ENCODE peak calls at places on chromosomes 13 and 19, in four cellular contexts. F is H9, W is pancreas, L is right cardiac atrium. C is an unnamed sample.

GRCh38 chr19:43777163-43777700 is 3.5 kb downstream of the KCNN4 start:
- DNase-seq in F (no peak), W (no peak), L (no peak), C (no peak)

GRCh38 chr13:35343417-35343816 is 133.1 kb downstream of the MAB21L1 start:
- DNase-seq in F (no peak), W (no peak), L (no peak), C (no peak)

GRCh38 chr19:12722566-12723382 is 958 bp downstream of the TNPO2 start:
- DNase-seq in F (peak), W (peak), L (peak), C (peak)

GRCh38 chr19:48386981-48387380 is 4.4 kb downstream of the KDELR1 start:
- DNase-seq in F (no peak), W (no peak), L (no peak), C (no peak)

GRCh38 chr19:54947381-54947780 is at the start of gene NLRP7:
- DNase-seq in F (peak), W (no peak), L (no peak), C (no peak)

GRCh38 chr13:70985371-70985770 is 877.1 kb upstream of the KLHL1 start:
- DNase-seq in F (no peak), W (no peak), L (no peak), C (no peak)

GRCh38 chr13:27401210-27401609 is 23.2 kb upstream of the GTF3A start:
- DNase-seq in F (no peak), W (no peak), L (peak), C (no peak)

GRCh38 chr19:14407889-14408640 is 11.1 kb downstream of the DDX39A start:
- DNase-seq in F (no peak), W (no peak), L (no peak), C (no peak)

GRCh38 chr19:56725829-56726424 is 54.4 kb upstream of the ZNF835 start:
- DNase-seq in F (no peak), W (no peak), L (no peak), C (no peak)

GRCh38 chr13:43232866-43233265 is 209.5 kb downstream of the DNAJC15 start:
- DNase-seq in F (no peak), W (peak), L (no peak), C (no peak)

GRCh38 chr13:73368608-73369007 is 309.8 kb downstream of the KLF5 start:
- DNase-seq in F (no peak), W (no peak), L (no peak), C (no peak)

GRCh38 chr13:92224052-92224821 is 825.8 kb downstream of the GPC5 start:
- DNase-seq in F (no peak), W (no peak), L (peak), C (no peak)

GRCh38 chr13:40445557-40445990 is 220.9 kb downstream of the FOXO1 start:
- DNase-seq in F (peak), W (peak), L (peak), C (peak)

GRCh38 chr13:75353786-75354193 is 128.2 kb downstream of the TBC1D4 start:
- DNase-seq in F (no peak), W (no peak), L (peak), C (no peak)

GRCh38 chr19:38769635-38770211 is 3.6 kb downstream of the LGALS7 start:
- DNase-seq in F (peak), W (peak), L (peak), C (peak)

GRCh38 chr19:13841339-13842293 is 35.3 kb upstream of the NANOS3 start:
- DNase-seq in F (peak), W (peak), L (peak), C (peak)

GRCh38 chr19:46902402-46902766 is 41.6 kb downstream of the ARHGAP35 start:
- DNase-seq in F (no peak), W (no peak), L (no peak), C (no peak)

GRCh38 chr13:28984825-28985224 is 164.7 kb downstream of the MTUS2 start:
- DNase-seq in F (no peak), W (no peak), L (no peak), C (no peak)

GRCh38 chr19:58059681-58060080 is 599 bp downstream of the ZNF135 start:
- DNase-seq in F (no peak), W (no peak), L (peak), C (peak)

GRCh38 chr19:8371011-8371804 is 7.3 kb downstream of the ANGPTL4 start:
- DNase-seq in F (no peak), W (peak), L (peak), C (no peak)

GRCh38 chr13:112444001-112444311 is 67.8 kb downstream of the SPACA7 start:
- DNase-seq in F (peak), W (peak), L (peak), C (peak)

GRCh38 chr13:95485045-95485517 is 67.4 kb upstream of the CLDN10 start:
- DNase-seq in F (no peak), W (no peak), L (no peak), C (no peak)

GRCh38 chr13:112158961-112159360 is 92.0 kb downstream of the SOX1 start:
- DNase-seq in F (no peak), W (no peak), L (no peak), C (no peak)

GRCh38 chr13:31444266-31444862 is 244.6 kb downstream of the B3GLCT start:
- DNase-seq in F (no peak), W (no peak), L (peak), C (no peak)

GRCh38 chr19:13301627-13302334 is 151.6 kb downstream of the IER2 start:
- DNase-seq in F (no peak), W (no peak), L (no peak), C (no peak)

GRCh38 chr19:15112385-15112784 is 5.2 kb downstream of the SYDE1 start:
- DNase-seq in F (peak), W (no peak), L (no peak), C (no peak)

GRCh38 chr19:49710372-49710951 is 19.5 kb downstream of the CPT1C start:
- DNase-seq in F (no peak), W (no peak), L (no peak), C (no peak)

GRCh38 chr13:106599875-106600797 is 32.2 kb upstream of the ARGLU1 start:
- DNase-seq in F (no peak), W (no peak), L (no peak), C (no peak)

GRCh38 chr19:6222884-6223283 is 56.9 kb downstream of the MLLT1 start:
- DNase-seq in F (no peak), W (no peak), L (peak), C (no peak)
- H3K27ac ChIP-seq in F (no peak), W (no peak), L (peak), C (no peak)

DNA sequence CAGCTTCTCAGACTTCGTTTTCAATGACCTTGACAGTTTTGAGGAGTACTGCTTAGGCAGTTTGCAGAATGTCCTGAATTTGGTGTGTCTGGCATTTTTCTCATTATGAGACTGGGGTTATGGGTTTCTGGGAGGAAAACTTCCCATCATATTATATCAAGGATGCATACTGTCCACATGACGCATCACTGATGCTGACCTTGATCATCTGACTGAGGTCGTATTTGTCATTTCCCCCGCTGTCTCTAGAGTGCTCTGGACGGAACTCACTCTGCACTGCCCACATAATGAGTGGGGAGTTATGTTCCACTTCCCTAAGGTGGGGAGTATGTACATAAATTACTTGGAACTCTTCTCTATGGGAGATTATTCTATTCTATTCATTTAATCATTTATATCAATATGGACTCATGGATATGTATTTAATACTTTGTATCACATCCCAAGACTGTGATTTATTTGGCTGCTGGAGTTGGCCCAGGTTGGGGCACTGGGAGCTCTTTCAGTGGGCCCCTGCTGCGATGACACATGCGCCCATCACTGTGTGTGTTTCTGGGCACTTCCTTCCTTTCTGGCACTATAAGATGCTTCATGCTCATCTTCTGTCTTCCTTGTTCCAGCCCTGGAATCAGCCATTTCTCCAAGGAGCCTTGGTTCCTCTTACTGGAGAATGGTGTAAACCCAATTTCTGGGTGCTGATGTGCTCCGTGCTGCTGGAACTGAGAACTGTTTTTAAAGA is 138.6 kb downstream of the MIPEP start:
- DNase-seq in F (no peak), W (no peak), L (no peak), C (no peak)
- H3K27ac ChIP-seq in F (no peak), W (no peak), L (peak), C (no peak)

GRCh38 chr13:30125422-30126073 is 181.8 kb downstream of the KATNAL1 start:
- DNase-seq in F (no peak), W (no peak), L (no peak), C (no peak)
- H3K27ac ChIP-seq in F (no peak), W (no peak), L (no peak), C (no peak)

GRCh38 chr19:29405728-29405995 is 120.1 kb upstream of the VSTM2B start:
- DNase-seq in F (no peak), W (no peak), L (peak), C (no peak)

GRCh38 chr19:29415507-29415906 is 110.3 kb upstream of the VSTM2B start:
- DNase-seq in F (peak), W (no peak), L (no peak), C (no peak)

GRCh38 chr19:29409121-29409862 is 116.5 kb upstream of the VSTM2B start:
- DNase-seq in F (no peak), W (no peak), L (no peak), C (no peak)

GRCh38 chr19:29413435-29413834 is 112.4 kb upstream of the VSTM2B start:
- DNase-seq in F (no peak), W (no peak), L (no peak), C (no peak)

DNA sequence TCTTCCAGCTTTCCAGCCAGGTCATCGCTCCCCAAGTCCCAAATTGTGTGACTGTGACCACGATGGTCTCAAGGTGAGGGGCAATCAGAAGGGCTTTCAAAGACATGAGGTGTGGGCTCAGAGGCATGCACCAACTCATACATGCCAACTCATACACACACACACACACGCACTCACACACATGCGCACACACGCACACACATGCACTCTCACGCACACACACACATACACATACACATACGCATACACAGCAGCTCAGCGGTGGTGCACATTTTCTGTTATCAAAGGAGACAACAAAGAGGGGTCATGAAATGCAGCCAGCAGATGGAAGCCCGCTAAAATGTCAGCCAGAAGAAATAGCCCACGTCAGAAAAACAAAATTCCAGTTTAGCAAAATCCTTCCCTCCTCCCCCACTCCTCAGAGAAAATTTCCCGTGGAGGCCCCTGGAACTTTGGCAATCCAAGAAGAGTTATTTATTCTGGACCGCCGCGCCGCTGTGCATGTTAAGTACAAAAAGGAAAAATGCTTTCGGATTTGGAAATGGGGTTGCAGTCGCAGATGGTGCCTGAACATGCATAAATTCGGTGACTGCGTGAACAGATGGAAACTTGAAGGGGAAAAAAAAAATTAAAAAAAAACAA is 114.7 kb upstream of the VSTM2B start:
- DNase-seq in F (no peak), W (no peak), L (peak), C (no peak)
- H3K27ac ChIP-seq in F (no peak), W (no peak), L (no peak), C (no peak)

C was measured in kidney.